ENCODE peak calls at places on chromosomes 12 and 14, in seven cellular contexts. T is fibroblast of lung, U is kidney, Z is mucosa of descending colon, F is trophoblast cell, P is body of pancreas, I is pancreas. L is an unnamed sample.

GRCh38 chr12:113684053-113684907 is 212.6 kb upstream of the LHX5 start:
- DNase-seq in T (peak; percentile 13), U (no peak), Z (no peak), F (no peak), P (no peak), I (no peak), L (no peak)

GRCh38 chr14:50058112-50058511 is 58.3 kb downstream of the VCPKMT start:
- DNase-seq in T (no peak), U (no peak), Z (no peak), F (no peak), P (no peak), I (no peak), L (no peak)

GRCh38 chr12:4441355-4442330 is 4.0 kb downstream of the FGF6 start:
- DNase-seq in T (no peak), U (no peak), Z (no peak), F (no peak), P (no peak), I (no peak), L (no peak)

GRCh38 chr12:66862586-66862985 is 183.7 kb upstream of the GRIP1 start:
- DNase-seq in T (no peak), U (no peak), Z (no peak), F (peak; percentile 43), P (no peak), I (no peak), L (no peak)

GRCh38 chr12:56679834-56680575 is 8.1 kb downstream of the PTGES3 start:
- DNase-seq in T (no peak), U (peak; percentile 19), Z (peak; percentile 22), F (no peak), P (no peak), I (no peak), L (no peak)

GRCh38 chr12:28563926-28564325 is 373.7 kb downstream of the CCDC91 start:
- DNase-seq in T (peak; percentile 37), U (no peak), Z (no peak), F (no peak), P (no peak), I (no peak), L (no peak)

GRCh38 chr14:101407328-101407727 is 154.0 kb upstream of the DIO3 start:
- DNase-seq in T (no peak), U (no peak), Z (no peak), F (no peak), P (no peak), I (no peak), L (no peak)

GRCh38 chr14:28097585-28097984 is 669.0 kb upstream of the FOXG1 start:
- DNase-seq in T (peak; percentile 5), U (no peak), Z (no peak), F (peak; percentile 36), P (no peak), I (no peak), L (no peak)

GRCh38 chr12:9906888-9907287 is 25.3 kb downstream of the CLEC2A start:
- DNase-seq in T (peak; percentile 2), U (no peak), Z (no peak), F (no peak), P (no peak), I (no peak), L (no peak)

GRCh38 chr14:85487215-85487614 is 42.7 kb upstream of the FLRT2 start:
- DNase-seq in T (peak; percentile 66), U (no peak), Z (no peak), F (no peak), P (no peak), I (no peak), L (no peak)

GRCh38 chr12:6383572-6384498 is at the start of gene LTBR:
- DNase-seq in T (peak; percentile 82), U (peak; percentile 99), Z (peak; percentile 97), F (peak; percentile 97), P (peak; percentile 97), I (peak; percentile 96), L (peak; percentile 97)

GRCh38 chr14:21780429-21781084 is 106.9 kb upstream of the OR4E1 start:
- DNase-seq in T (no peak), U (no peak), Z (peak; percentile 36), F (no peak), P (no peak), I (no peak), L (no peak)

GRCh38 chr14:88955470-88955869 is 131.0 kb downstream of the TTC8 start:
- DNase-seq in T (peak; percentile 67), U (no peak), Z (no peak), F (peak; percentile 11), P (no peak), I (no peak), L (no peak)

GRCh38 chr14:96497087-96497486 is 5.1 kb upstream of the PAPOLA start:
- DNase-seq in T (no peak), U (no peak), Z (no peak), F (peak; percentile 70), P (no peak), I (no peak), L (no peak)

GRCh38 chr12:78120866-78121590 is 290.3 kb downstream of the NAV3 start:
- DNase-seq in T (peak; percentile 26), U (no peak), Z (no peak), F (peak; percentile 53), P (no peak), I (no peak), L (no peak)

GRCh38 chr12:75438052-75438754 is 42.4 kb upstream of the GLIPR1 start:
- DNase-seq in T (no peak), U (no peak), Z (no peak), F (peak; percentile 77), P (no peak), I (no peak), L (no peak)

GRCh38 chr14:77046706-77047105 is 18.2 kb upstream of the IRF2BPL start:
- DNase-seq in T (no peak), U (no peak), Z (no peak), F (no peak), P (no peak), I (no peak), L (no peak)

GRCh38 chr14:77043177-77043983 is 14.9 kb upstream of the IRF2BPL start:
- DNase-seq in T (peak; percentile 94), U (peak; percentile 78), Z (peak; percentile 66), F (peak; percentile 94), P (no peak), I (no peak), L (no peak)

GRCh38 chr14:77044776-77045569 is 16.5 kb upstream of the IRF2BPL start:
- DNase-seq in T (no peak), U (peak; percentile 76), Z (no peak), F (peak; percentile 90), P (no peak), I (no peak), L (no peak)

GRCh38 chr14:77043984-77044485 is 15.5 kb upstream of the IRF2BPL start:
- DNase-seq in T (no peak), U (peak; percentile 52), Z (no peak), F (peak; percentile 62), P (no peak), I (no peak), L (no peak)

GRCh38 chr14:77045570-77045890 is 17.0 kb upstream of the IRF2BPL start:
- DNase-seq in T (no peak), U (peak; percentile 59), Z (no peak), F (no peak), P (peak; percentile 73), I (peak; percentile 53), L (no peak)
- H3K4me1 ChIP-seq in T (peaks cover 45% of the 10 kb centered on the region), U (peaks cover 50% of the 10 kb centered on the region), Z (peaks cover 51% of the 10 kb centered on the region), F (peaks cover 30% of the 10 kb centered on the region), P (peaks cover 65% of the 10 kb centered on the region), I (peaks cover 53% of the 10 kb centered on the region), L (peaks cover 67% of the 10 kb centered on the region)

GRCh38 chr14:69091695-69092094 is 61.2 kb downstream of the DCAF5 start:
- DNase-seq in T (no peak), U (no peak), Z (no peak), F (peak; percentile 73), P (no peak), I (no peak), L (no peak)

GRCh38 chr14:69090187-69090789 is 62.6 kb downstream of the DCAF5 start:
- DNase-seq in T (peak; percentile 52), U (no peak), Z (no peak), F (peak; percentile 65), P (peak; percentile 41), I (no peak), L (no peak)

GRCh38 chr14:69087061-69087461 is 65.9 kb downstream of the DCAF5 start:
- DNase-seq in T (peak; percentile 74), U (no peak), Z (no peak), F (peak; percentile 83), P (no peak), I (no peak), L (no peak)

GRCh38 chr14:69086537-69086936 is 66.4 kb downstream of the DCAF5 start:
- DNase-seq in T (no peak), U (no peak), Z (no peak), F (peak; percentile 53), P (no peak), I (no peak), L (no peak)

GRCh38 chr14:69088523-69089445 is 64.1 kb downstream of the DCAF5 start:
- DNase-seq in T (peak; percentile 84), U (no peak), Z (no peak), F (peak; percentile 99), P (no peak), I (no peak), L (no peak)
- H3K4me3 ChIP-seq in T (no peak overlapping the region), U (no peak overlapping the region), Z (no peak overlapping the region), F (no peak overlapping the region), P (no peak overlapping the region), I (no peak overlapping the region), L (no peak overlapping the region)

DNA sequence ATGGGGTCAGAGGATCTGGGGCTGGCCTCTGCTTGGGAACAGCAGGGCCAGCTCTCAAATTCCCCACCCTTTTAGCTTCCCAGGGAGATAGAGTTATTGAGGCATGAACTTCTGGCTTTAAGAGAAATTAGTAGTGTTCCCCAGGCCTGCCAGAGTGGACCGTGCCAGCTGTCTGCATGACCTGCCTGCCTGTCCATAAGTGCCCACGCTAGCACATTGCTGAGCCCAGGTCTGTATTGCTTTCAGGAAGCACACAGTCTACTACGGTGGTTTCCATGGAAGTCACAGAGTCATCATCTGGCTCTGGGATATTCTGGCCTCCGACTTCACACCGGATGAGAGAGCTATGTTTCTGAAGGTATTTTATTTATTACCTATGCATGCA is 43.0 kb downstream of the MMAB start:
- DNase-seq in T (no peak), U (no peak), Z (no peak), F (no peak), P (peak; percentile 34), I (no peak), L (no peak)
- H3K4me1 ChIP-seq in T (no peaks in the 10 kb centered on the region), U (no peaks in the 10 kb centered on the region), Z (no peaks in the 10 kb centered on the region), F (peaks cover 21% of the 10 kb centered on the region), P (no peaks in the 10 kb centered on the region), I (no peaks in the 10 kb centered on the region), L (no peaks in the 10 kb centered on the region)

GRCh38 chr12:11882301-11883019 is 188.3 kb upstream of the BCL2L14 start:
- DNase-seq in T (no peak), U (no peak), Z (no peak), F (no peak), P (no peak), I (no peak), L (no peak)
- H3K4me3 ChIP-seq in T (no peak overlapping the region), U (no peak overlapping the region), Z (no peak overlapping the region), F (no peak overlapping the region), P (no peak overlapping the region), I (no peak overlapping the region), L (no peak overlapping the region)

GRCh38 chr12:93880853-93881522 is 203.8 kb downstream of the CRADD start:
- DNase-seq in T (no peak), U (no peak), Z (no peak), F (no peak), P (no peak), I (no peak), L (no peak)
- H3K4me1 ChIP-seq in T (peaks cover 2% of the 10 kb centered on the region), U (no peaks in the 10 kb centered on the region), Z (no peaks in the 10 kb centered on the region), F (peaks cover 5% of the 10 kb centered on the region), P (no peaks in the 10 kb centered on the region), I (no peaks in the 10 kb centered on the region), L (no peaks in the 10 kb centered on the region)

GRCh38 chr12:124465473-124465872 is 101.9 kb downstream of the NCOR2 start:
- DNase-seq in T (no peak), U (peak; percentile 34), Z (peak; percentile 14), F (no peak), P (no peak), I (no peak), L (no peak)
- H3K4me3 ChIP-seq in T (no peak overlapping the region), U (no peak overlapping the region), Z (no peak overlapping the region), F (no peak overlapping the region), P (no peak overlapping the region), I (no peak overlapping the region), L (no peak overlapping the region)

L was measured in RWPE2.